ENCODE peak calls at places on chromosomes 4 and X, in seven cellular contexts. D is SK-N-SH, S is A549, I is GM12878, R is K562, J is HepG2, N is GM23338. W is an unnamed sample.
A peak's percentile ranks its signal among the peaks of the same experiment; 100 is the strongest.

GRCh38 chr4:138204507-138204906 is 37.6 kb downstream of the SLC7A11 start:
- DNase-seq in D (no peak), S (peak; percentile 78), I (no peak), R (no peak), J (peak; percentile 42), N (no peak), W (no peak)

GRCh38 chr4:70969076-70969475 is 24.4 kb upstream of the DCK start:
- DNase-seq in D (no peak), S (no peak), I (no peak), R (no peak), J (no peak), N (no peak), W (no peak)

GRCh38 chr4:118282692-118283091 is 70.1 kb downstream of the PRSS12 start:
- DNase-seq in D (no peak), S (no peak), I (no peak), R (peak; percentile 43), J (peak; percentile 33), N (no peak), W (peak; percentile 76)

GRCh38 chrX:86148594-86148993 is 343 bp downstream of the DACH2 start:
- DNase-seq in D (no peak), S (no peak), I (no peak), R (no peak), J (no peak), N (peak; percentile 11), W (no peak)

GRCh38 chr4:174157106-174157607 is 126.3 kb downstream of the FBXO8 start:
- DNase-seq in D (no peak), S (no peak), I (no peak), R (peak; percentile 91), J (no peak), N (no peak), W (no peak)

GRCh38 chr4:174423257-174423944 is 98.9 kb downstream of the HPGD start:
- DNase-seq in D (no peak), S (peak; percentile 86), I (no peak), R (peak; percentile 75), J (no peak), N (no peak), W (no peak)

GRCh38 chr4:111512081-111512774 is 633.0 kb upstream of the FAM241A start:
- DNase-seq in D (no peak), S (peak; percentile 71), I (no peak), R (no peak), J (no peak), N (no peak), W (no peak)

GRCh38 chr4:58734030-58734673 is 1624.0 kb upstream of the IGFBP7 start:
- DNase-seq in D (no peak), S (peak; percentile 9), I (no peak), R (no peak), J (no peak), N (no peak), W (no peak)

GRCh38 chr4:38160487-38161207 is 200.4 kb downstream of the PTTG2 start:
- DNase-seq in D (no peak), S (peak; percentile 86), I (peak; percentile 69), R (no peak), J (peak; percentile 98), N (peak; percentile 71), W (peak; percentile 78)

GRCh38 chr4:6198278-6198677 is 2.1 kb downstream of the JAKMIP1 start:
- DNase-seq in D (no peak), S (no peak), I (no peak), R (no peak), J (no peak), N (no peak), W (no peak)

GRCh38 chr4:168887809-168888208 is 122.2 kb downstream of the CBR4 start:
- DNase-seq in D (no peak), S (no peak), I (no peak), R (no peak), J (no peak), N (no peak), W (no peak)

GRCh38 chr4:101103381-101104142 is 243.8 kb downstream of the PPP3CA start:
- DNase-seq in D (peak; percentile 10), S (no peak), I (no peak), R (no peak), J (no peak), N (peak; percentile 27), W (peak; percentile 70)

GRCh38 chrX:121000589-121000988 is 15.0 kb upstream of the CT47A1 start:
- DNase-seq in D (peak; percentile 3), S (peak; percentile 33), I (peak; percentile 5), R (peak; percentile 46), J (peak; percentile 30), N (peak; percentile 26), W (no peak)
- TF ChIP-seq REST in D (no peak), S (no peak), I (no peak), R (no peak), J (no peak), N (no peak), W (no peak)

GRCh38 chr4:177005801-177006230 is 213.1 kb upstream of the VEGFC start:
- DNase-seq in D (no peak), S (peak; percentile 22), I (no peak), R (no peak), J (no peak), N (no peak), W (no peak)
- TF ChIP-seq REST in D (no peak), S (no peak), I (no peak), R (no peak), J (no peak), N (no peak), W (no peak)

GRCh38 chr4:128385683-128386304 is 98.2 kb upstream of the PGRMC2 start:
- DNase-seq in D (no peak), S (peak; percentile 77), I (no peak), R (peak; percentile 47), J (peak; percentile 6), N (peak; percentile 54), W (no peak)
- TF ChIP-seq REST in D (no peak), S (no peak), I (no peak), R (no peak), J (no peak), N (no peak), W (no peak)

GRCh38 chrX:37883196-37883595 is 35.8 kb upstream of the DYNLT3 start:
- DNase-seq in D (no peak), S (peak; percentile 24), I (no peak), R (no peak), J (no peak), N (peak; percentile 13), W (no peak)
- TF ChIP-seq REST in D (no peak), S (no peak), I (no peak), R (no peak), J (no peak), N (no peak), W (no peak)